ENCODE peak calls at places on chromosomes 4 and X, in four cellular contexts. M is mesendoderm, I is neuronal stem cell, P is IMR-90. T is an unnamed sample.

GRCh38 chr4:72817012-72817411 is 248.0 kb upstream of the ADAMTS3 start:
- DNase-seq in M (no peak), I (no peak), P (no peak), T (no peak)

GRCh38 chrX:106698693-106699092 is 27.8 kb upstream of the RNF128 start:
- DNase-seq in M (no peak), I (no peak), P (peak; percentile 67), T (no peak)

GRCh38 chr4:185238750-185239149 is 29.4 kb downstream of the SNX25 start:
- DNase-seq in M (no peak), I (no peak), P (peak; percentile 21), T (no peak)

GRCh38 chr4:182918791-182919302 is 1.7 kb upstream of the DCTD start:
- DNase-seq in M (no peak), I (no peak), P (no peak), T (no peak)

GRCh38 chr4:15145709-15146108 is 143.4 kb downstream of the CPEB2 start:
- DNase-seq in M (no peak), I (no peak), P (no peak), T (no peak)

GRCh38 chrX:3697701-3698279 is 15.7 kb downstream of the PRKX start:
- DNase-seq in M (peak; percentile 1), I (peak; percentile 33), P (peak; percentile 42), T (no peak)

GRCh38 chr4:7957113-7957656 is 17.5 kb upstream of the AFAP1 start:
- DNase-seq in M (peak; percentile 84), I (no peak), P (peak; percentile 26), T (no peak)

GRCh38 chrX:109301177-109301576 is 180.7 kb downstream of the GUCY2F start:
- DNase-seq in M (no peak), I (no peak), P (no peak), T (no peak)

GRCh38 chr4:136831553-136831952 is 700.7 kb downstream of the PCDH18 start:
- DNase-seq in M (peak; percentile 34), I (no peak), P (no peak), T (no peak)

GRCh38 chrX:15781964-15782711 is 8.1 kb upstream of the ZRSR2 start:
- DNase-seq in M (no peak), I (no peak), P (no peak), T (no peak)

GRCh38 chrX:120205816-120206753 is 44.5 kb upstream of the ZBTB33 start:
- DNase-seq in M (no peak), I (no peak), P (no peak), T (no peak)

GRCh38 chr4:87949961-87950360 is 25.6 kb upstream of the SPP1 start:
- DNase-seq in M (no peak), I (no peak), P (peak; percentile 21), T (no peak)

GRCh38 chrX:119423631-119424030 is 24.5 kb downstream of the SLC25A43 start:
- DNase-seq in M (no peak), I (no peak), P (peak; percentile 41), T (no peak)

GRCh38 chr4:122003335-122003734 is 51.5 kb upstream of the TRPC3 start:
- DNase-seq in M (peak; percentile 86), I (peak; percentile 12), P (no peak), T (peak; percentile 82)

GRCh38 chrX:19595036-19595435 is 79.7 kb upstream of the MAP3K15 start:
- DNase-seq in M (no peak), I (no peak), P (no peak), T (no peak)

GRCh38 chr4:26858947-26859401 is 1.7 kb upstream of the STIM2 start:
- DNase-seq in M (no peak), I (no peak), P (peak; percentile 34), T (no peak)

GRCh38 chr4:76260571-76260970 is 9.1 kb downstream of the FAM47E start:
- DNase-seq in M (no peak), I (no peak), P (no peak), T (no peak)

GRCh38 chrX:134753185-134754008 is 95.1 kb upstream of the PLAC1 start:
- DNase-seq in M (no peak), I (no peak), P (peak; percentile 65), T (no peak)

GRCh38 chr4:187562345-187562744 is 433.2 kb upstream of the ZFP42 start:
- DNase-seq in M (no peak), I (no peak), P (no peak), T (no peak)

GRCh38 chr4:125338814-125339213 is 24.1 kb downstream of the FAT4 start:
- DNase-seq in M (no peak), I (no peak), P (no peak), T (no peak)

GRCh38 chr4:140130677-140131076 is 23.3 kb downstream of the MAML3 start:
- DNase-seq in M (no peak), I (no peak), P (peak; percentile 83), T (no peak)

GRCh38 chrX:139831689-139832456 is 101.0 kb downstream of the ATP11C start:
- DNase-seq in M (peak; percentile 54), I (no peak), P (peak; percentile 70), T (no peak)

GRCh38 chr4:139656614-139657486 is 8.8 kb upstream of the MGST2 start:
- DNase-seq in M (peak; percentile 89), I (peak; percentile 62), P (peak; percentile 78), T (peak; percentile 76)

GRCh38 chr4:27524224-27524623 is 663.6 kb downstream of the STIM2 start:
- DNase-seq in M (peak; percentile 39), I (no peak), P (no peak), T (no peak)

GRCh38 chr4:124459196-124459921 is 253.2 kb downstream of the ANKRD50 start:
- DNase-seq in M (peak; percentile 33), I (no peak), P (no peak), T (no peak)

GRCh38 chr4:53476232-53477037 is 99.0 kb downstream of the FIP1L1 start:
- DNase-seq in M (peak; percentile 9), I (no peak), P (peak; percentile 98), T (no peak)

GRCh38 chr4:23923840-23924239 is 34.0 kb upstream of the PPARGC1A start:
- DNase-seq in M (peak; percentile 32), I (no peak), P (no peak), T (no peak)

GRCh38 chr4:132651193-132651592 is 497.9 kb upstream of the PCDH10 start:
- DNase-seq in M (no peak), I (no peak), P (no peak), T (no peak)

GRCh38 chr4:42412251-42412650 is 15.0 kb downstream of the SHISA3 start:
- DNase-seq in M (peak; percentile 36), I (no peak), P (peak; percentile 90), T (no peak)

GRCh38 chr4:91826186-91826585 is 477.6 kb upstream of the GRID2 start:
- DNase-seq in M (peak; percentile 60), I (no peak), P (no peak), T (no peak)

GRCh38 chr4:71231073-71231752 is 107.6 kb upstream of the SLC4A4 start:
- DNase-seq in M (no peak), I (no peak), P (peak; percentile 59), T (no peak)

GRCh38 chr4:126465341-126465740 is 1150.6 kb downstream of the FAT4 start:
- DNase-seq in M (no peak), I (no peak), P (peak; percentile 35), T (no peak)

GRCh38 chrX:120299928-120300327 is 11.3 kb downstream of the TMEM255A start:
- DNase-seq in M (peak; percentile 71), I (no peak), P (no peak), T (peak; percentile 34)

GRCh38 chrX:69038826-69039225 is 126.4 kb downstream of the PJA1 start:
- DNase-seq in M (no peak), I (no peak), P (no peak), T (no peak)

GRCh38 chr4:159334461-159334860 is 231.6 kb downstream of the RAPGEF2 start:
- DNase-seq in M (no peak), I (no peak), P (no peak), T (no peak)

GRCh38 chr4:174553828-174554227 is 31.5 kb upstream of the HPGD start:
- DNase-seq in M (no peak), I (no peak), P (no peak), T (no peak)

GRCh38 chrX:386239-386767 is 404 bp downstream of the PPP2R3B start:
- DNase-seq in M (no peak), I (no peak), P (no peak), T (no peak)

GRCh38 chr4:189146994-189147929 is 793.4 kb upstream of the FRG1 start:
- DNase-seq in M (no peak), I (no peak), P (no peak), T (no peak)
- H2BK5ac ChIP-seq in M (no peak overlapping the region), I (no peak overlapping the region), P (no peak overlapping the region), T (no peak overlapping the region)

DNA sequence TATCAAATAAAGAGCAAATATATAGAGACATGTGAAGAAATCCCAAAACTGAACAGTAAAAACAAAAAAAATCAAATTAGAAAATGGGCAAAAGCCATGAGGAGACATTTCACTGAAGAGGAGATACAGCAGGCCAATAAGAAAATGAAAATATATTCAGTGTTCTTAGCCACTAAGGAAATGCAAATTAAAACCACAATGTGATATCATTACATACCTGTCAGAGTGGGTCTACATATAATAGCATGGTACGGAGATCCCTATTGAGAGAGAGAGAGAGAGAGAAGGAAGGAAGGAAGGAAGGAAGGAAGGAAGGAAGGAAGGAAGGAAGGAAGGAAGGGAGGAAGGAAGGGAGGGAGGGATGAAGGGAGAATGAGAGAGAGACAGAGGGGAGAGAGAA is 707.0 kb upstream of the ACTRT1 start:
- DNase-seq in M (no peak), I (no peak), P (no peak), T (no peak)
- H2AK5ac ChIP-seq in M (no peak overlapping the region), I (no peak overlapping the region), P (no peak overlapping the region), T (no peak overlapping the region)

GRCh38 chr4:38385286-38386010 is 278.6 kb upstream of the KLF3 start:
- DNase-seq in M (peak; percentile 5), I (no peak), P (no peak), T (no peak)
- H2BK5ac ChIP-seq in M (no peak overlapping the region), I (no peak overlapping the region), P (no peak overlapping the region), T (no peak overlapping the region)

DNA sequence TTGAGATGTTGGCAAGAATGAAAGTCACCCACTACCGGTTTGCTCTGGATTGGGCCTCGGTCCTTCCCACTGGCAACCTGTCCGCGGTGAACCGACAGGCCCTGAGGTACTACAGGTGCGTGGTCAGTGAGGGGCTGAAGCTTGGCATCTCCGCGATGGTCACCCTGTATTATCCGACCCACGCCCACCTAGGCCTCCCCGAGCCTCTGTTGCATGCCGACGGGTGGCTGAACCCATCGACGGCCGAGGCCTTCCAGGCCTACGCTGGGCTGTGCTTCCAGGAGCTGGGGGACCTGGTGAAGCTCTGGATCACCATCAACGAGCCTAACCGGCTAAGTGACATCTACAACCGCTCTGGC is 12.3 kb downstream of the RPL9 start:
- DNase-seq in M (no peak), I (no peak), P (no peak), T (no peak)
- H2AK5ac ChIP-seq in M (no peak overlapping the region), I (no peak overlapping the region), P (no peak overlapping the region), T (no peak overlapping the region)

DNA sequence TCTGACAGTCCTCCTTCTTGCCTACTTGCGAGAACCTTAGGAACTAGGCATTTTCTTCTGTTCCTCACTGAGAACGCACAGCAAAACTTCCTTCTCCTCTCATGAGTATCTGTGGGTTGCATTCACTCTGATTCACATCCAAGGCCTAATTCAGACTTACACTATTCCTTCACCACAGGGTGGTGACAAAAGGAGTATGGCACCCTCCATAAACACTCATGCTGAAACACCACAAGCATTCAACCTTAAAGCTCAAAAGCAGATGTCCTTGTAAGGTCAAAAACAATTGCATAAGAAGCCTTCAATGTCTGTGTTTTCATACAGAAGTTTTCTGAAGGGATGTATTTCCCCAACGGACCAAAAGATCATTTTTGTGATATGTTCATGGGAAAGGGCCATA is 147.3 kb downstream of the CORIN start:
- DNase-seq in M (no peak), I (no peak), P (no peak), T (no peak)
- H2BK5ac ChIP-seq in M (no peak overlapping the region), I (no peak overlapping the region), P (no peak overlapping the region), T (no peak overlapping the region)

GRCh38 chr4:128351502-128351901 is 63.9 kb upstream of the PGRMC2 start:
- DNase-seq in M (no peak), I (no peak), P (no peak), T (no peak)
- H2AK5ac ChIP-seq in M (no peak overlapping the region), I (no peak overlapping the region), P (peak overlapping the region; percentile 42), T (no peak overlapping the region)